ENCODE peak calls at places on chromosomes 12 and 14, in six cellular contexts. R is NCI-H748 treated with DMSO at 0.1 percent for 48 hours; T is heart left ventricle; A is erythroblast; M is activated B cell treated with CpG ODN at 0.5 μM for 24 hours; B is effector memory CD4-positive, alpha-beta T cell. H is an unnamed sample.

GRCh38 chr12:116210131-116210530 is 67.4 kb downstream of the MED13L start:
- DNase-seq in R (no peak), T (no peak), A (no peak), M (no peak), B (no peak), H (no peak)

GRCh38 chr12:89862511-89863331 is 154.1 kb upstream of the ATP2B1 start:
- DNase-seq in R (no peak), T (peak), A (no peak), M (peak), B (peak), H (peak)

GRCh38 chr12:74903522-74903921 is 306.1 kb downstream of the KCNC2 start:
- DNase-seq in R (no peak), T (no peak), A (peak), M (no peak), B (no peak), H (no peak)

GRCh38 chr12:76765598-76765997 is 1.7 kb downstream of the ZDHHC17 start:
- DNase-seq in R (no peak), T (no peak), A (no peak), M (no peak), B (no peak), H (no peak)

GRCh38 chr14:33692762-33693161 is 258.1 kb downstream of the EGLN3 start:
- DNase-seq in R (no peak), T (no peak), A (no peak), M (no peak), B (no peak), H (no peak)

GRCh38 chr12:113049976-113050742 is 6.4 kb upstream of the DTX1 start:
- DNase-seq in R (no peak), T (no peak), A (no peak), M (no peak), B (no peak), H (no peak)

GRCh38 chr14:54366726-54367707 is 29.8 kb upstream of the CDKN3 start:
- DNase-seq in R (no peak), T (peak), A (peak), M (no peak), B (peak), H (peak)

GRCh38 chr12:52832451-52832850 is 1.7 kb downstream of the KRT79 start:
- DNase-seq in R (no peak), T (no peak), A (no peak), M (no peak), B (no peak), H (no peak)

GRCh38 chr12:53820503-53820902 is 68.7 kb upstream of the CISTR start:
- DNase-seq in R (no peak), T (no peak), A (no peak), M (no peak), B (no peak), H (no peak)

GRCh38 chr14:36271939-36272907 is 48.2 kb downstream of the MBIP start:
- DNase-seq in R (no peak), T (peak), A (no peak), M (no peak), B (no peak), H (no peak)

GRCh38 chr12:4251967-4252366 is 21.6 kb upstream of the CCND2 start:
- DNase-seq in R (no peak), T (no peak), A (no peak), M (no peak), B (no peak), H (no peak)

GRCh38 chr12:75837700-75838099 is 193.9 kb downstream of the PHLDA1 start:
- DNase-seq in R (no peak), T (peak), A (peak), M (no peak), B (no peak), H (no peak)

GRCh38 chr14:33954016-33954598 is 3.2 kb upstream of the EGLN3 start:
- DNase-seq in R (no peak), T (no peak), A (no peak), M (no peak), B (no peak), H (no peak)

GRCh38 chr14:106185837-106186233 is 659.5 kb downstream of the TMEM121 start:
- DNase-seq in R (no peak), T (no peak), A (no peak), M (no peak), B (peak), H (peak)

GRCh38 chr14:23435540-23436326 is at the start of gene MYH7:
- DNase-seq in R (no peak), T (peak), A (no peak), M (no peak), B (no peak), H (no peak)

GRCh38 chr14:96863986-96864330 is 66.8 kb downstream of the VRK1 start:
- DNase-seq in R (no peak), T (no peak), A (no peak), M (no peak), B (no peak), H (no peak)

H was measured in T follicular helper cell.